ENCODE peak calls at places on chromosomes 16 and 17, in nine cellular contexts. K is NCI-H774; F is CD8-positive, alpha-beta T cell; D is psoas muscle; Z is stimulated activated naive B cell treated with anti-CD40 and anti-IgM and Interleukin-4, amounts not matched to agents 10 μg/mL and 1 μg/mL and 100 μg/mL, for 72 hours; U is NCI-H1105; C is GF-D8; T is MCF 10A; B is T-helper 1 cell. X is an unnamed sample.

GRCh38 chr17:66540131-66540781 is 237.8 kb downstream of the PRKCA start:
- DNase-seq in K (no peak), F (no peak), D (no peak), Z (no peak), U (no peak), C (no peak), T (no peak), B (no peak), X (peak; percentile 87)

GRCh38 chr17:17018021-17018441 is 24.2 kb upstream of the MPRIP start:
- DNase-seq in K (no peak), F (no peak), D (peak; percentile 45), Z (no peak), U (no peak), C (no peak), T (no peak), B (no peak), X (no peak)

GRCh38 chr16:15766918-15767317 is 89.9 kb downstream of the MYH11 start:
- DNase-seq in K (no peak), F (no peak), D (no peak), Z (no peak), U (no peak), C (no peak), T (no peak), B (no peak), X (no peak)

GRCh38 chr17:1873418-1873817 is 43.6 kb downstream of the RPA1 start:
- DNase-seq in K (no peak), F (no peak), D (no peak), Z (no peak), U (no peak), C (no peak), T (no peak), B (no peak), X (no peak)

GRCh38 chr17:60361889-60362288 is 30.0 kb downstream of the USP32 start:
- DNase-seq in K (no peak), F (no peak), D (no peak), Z (no peak), U (no peak), C (no peak), T (no peak), B (no peak), X (no peak)

GRCh38 chr16:9297437-9298113 is 206.1 kb downstream of the HAPSTR1 start:
- DNase-seq in K (no peak), F (no peak), D (no peak), Z (no peak), U (no peak), C (no peak), T (peak; percentile 2), B (no peak), X (peak; percentile 8)

GRCh38 chr17:42422958-42423712 is at the start of gene CAVIN1:
- DNase-seq in K (peak; percentile 55), F (no peak), D (peak; percentile 100), Z (no peak), U (peak; percentile 41), C (no peak), T (peak; percentile 98), B (no peak), X (peak; percentile 98)

GRCh38 chr16:73794936-73795335 is 501.7 kb upstream of the PSMD7 start:
- DNase-seq in K (no peak), F (no peak), D (peak; percentile 78), Z (no peak), U (no peak), C (no peak), T (no peak), B (no peak), X (no peak)

GRCh38 chr17:3730881-3731429 is 7.3 kb downstream of the HASPIN start:
- DNase-seq in K (no peak), F (no peak), D (no peak), Z (no peak), U (no peak), C (no peak), T (no peak), B (no peak), X (no peak)

X was measured in SJCRH30.